ENCODE peak calls at places on chromosomes 4 and X, in seven cellular contexts. One of them, this sample, is unnamed.

GRCh38 chrX:1545776-1546408 is 8.9 kb upstream of the P2RY8 start:
- DNase-seq in T-helper 1 cell: no peak
- DNase-seq in retina: no peak
- DNase-seq in amygdala: no peak
- DNase-seq in GM04504: no peak
- DNase-seq in heart left ventricle: no peak
- DNase-seq in cerebellar cortex: no peak
- DNase-seq in this sample: no peak

GRCh38 chr4:2290974-2291704 is 29.2 kb upstream of the MXD4 start:
- DNase-seq in T-helper 1 cell: peak; percentile 74
- DNase-seq in retina: no peak
- DNase-seq in amygdala: no peak
- DNase-seq in GM04504: no peak
- DNase-seq in heart left ventricle: no peak
- DNase-seq in cerebellar cortex: peak; percentile 44
- DNase-seq in this sample: no peak

GRCh38 chrX:54447461-54447860 is 7.3 kb downstream of the TSR2 start:
- DNase-seq in T-helper 1 cell: no peak
- DNase-seq in retina: no peak
- DNase-seq in amygdala: no peak
- DNase-seq in GM04504: no peak
- DNase-seq in heart left ventricle: no peak
- DNase-seq in cerebellar cortex: peak; percentile 19
- DNase-seq in this sample: peak; percentile 45

GRCh38 chr4:186189656-186190055 is 1.7 kb upstream of the CYP4V2 start:
- DNase-seq in T-helper 1 cell: no peak
- DNase-seq in retina: peak; percentile 31
- DNase-seq in amygdala: no peak
- DNase-seq in GM04504: no peak
- DNase-seq in heart left ventricle: no peak
- DNase-seq in cerebellar cortex: no peak
- DNase-seq in this sample: peak; percentile 2

GRCh38 chr4:155582971-155583437 is 83.6 kb upstream of the GUCY1A1 start:
- DNase-seq in T-helper 1 cell: no peak
- DNase-seq in retina: no peak
- DNase-seq in amygdala: no peak
- DNase-seq in GM04504: no peak
- DNase-seq in heart left ventricle: no peak
- DNase-seq in cerebellar cortex: no peak
- DNase-seq in this sample: no peak

GRCh38 chr4:85084371-85085170 is 118.1 kb upstream of the WDFY3 start:
- DNase-seq in T-helper 1 cell: no peak
- DNase-seq in retina: peak; percentile 33
- DNase-seq in amygdala: no peak
- DNase-seq in GM04504: peak; percentile 46
- DNase-seq in heart left ventricle: no peak
- DNase-seq in cerebellar cortex: peak; percentile 69
- DNase-seq in this sample: peak; percentile 79

GRCh38 chr4:54937501-54937900 is 187.9 kb downstream of the KDR start:
- DNase-seq in T-helper 1 cell: no peak
- DNase-seq in retina: no peak
- DNase-seq in amygdala: no peak
- DNase-seq in GM04504: no peak
- DNase-seq in heart left ventricle: no peak
- DNase-seq in cerebellar cortex: no peak
- DNase-seq in this sample: no peak

GRCh38 chr4:176393306-176394013 is 73.7 kb downstream of the SPCS3 start:
- DNase-seq in T-helper 1 cell: no peak
- DNase-seq in retina: no peak
- DNase-seq in amygdala: no peak
- DNase-seq in GM04504: no peak
- DNase-seq in heart left ventricle: no peak
- DNase-seq in cerebellar cortex: no peak
- DNase-seq in this sample: peak; percentile 3

GRCh38 chrX:134423606-134424005 is 36.4 kb upstream of the HPRT1 start:
- DNase-seq in T-helper 1 cell: no peak
- DNase-seq in retina: no peak
- DNase-seq in amygdala: no peak
- DNase-seq in GM04504: peak; percentile 3
- DNase-seq in heart left ventricle: no peak
- DNase-seq in cerebellar cortex: peak; percentile 16
- DNase-seq in this sample: no peak

This sample was measured in GM23338.